ENCODE peak calls at places on chromosome 18, in four cellular contexts. One of them, this sample, is unnamed. For H3K4me1, the result is how much of the 10 kb centered on the place peaks cover.

GRCh38 chr18:51132256-51132935 is 65.1 kb downstream of the MEX3C start:
- DNase-seq in GM12878: no peak
- DNase-seq in H1: no peak
- DNase-seq in HepG2: no peak
- DNase-seq in this sample: no peak

GRCh38 chr18:79488311-79489047 is 92.7 kb downstream of the NFATC1 start:
- DNase-seq in H1: no peak
- DNase-seq in GM12878: no peak
- DNase-seq in HepG2: no peak
- DNase-seq in this sample: no peak

GRCh38 chr18:47604041-47604440 is 326.4 kb downstream of the SMAD2 start:
- DNase-seq in GM12878: no peak
- DNase-seq in HepG2: no peak
- DNase-seq in H1: no peak
- DNase-seq in this sample: no peak

GRCh38 chr18:61475931-61476330 is 142.7 kb downstream of the CDH20 start:
- DNase-seq in HepG2: no peak
- DNase-seq in H1: no peak
- DNase-seq in GM12878: no peak
- DNase-seq in this sample: no peak

GRCh38 chr18:681985-682384 is 24.5 kb downstream of the TYMS start:
- DNase-seq in HepG2: no peak
- DNase-seq in GM12878: no peak
- DNase-seq in H1: no peak
- DNase-seq in this sample: no peak

GRCh38 chr18:67362906-67363305 is 153.6 kb downstream of the DSEL start:
- DNase-seq in HepG2: no peak
- DNase-seq in H1: no peak
- DNase-seq in GM12878: no peak
- DNase-seq in this sample: no peak

GRCh38 chr18:52888014-52888413 is 548.0 kb downstream of the DCC start:
- DNase-seq in H1: no peak
- DNase-seq in HepG2: no peak
- DNase-seq in GM12878: no peak
- DNase-seq in this sample: no peak

GRCh38 chr18:55324166-55324565 is 263.8 kb downstream of the TCF4 start:
- DNase-seq in H1: no peak
- DNase-seq in GM12878: no peak
- DNase-seq in HepG2: no peak
- DNase-seq in this sample: no peak

GRCh38 chr18:62388855-62389760 is 64.0 kb downstream of the TNFRSF11A start:
- DNase-seq in HepG2: peak
- DNase-seq in GM12878: no peak
- DNase-seq in H1: no peak
- DNase-seq in this sample: no peak

GRCh38 chr18:67367540-67367939 is 149.0 kb downstream of the DSEL start:
- DNase-seq in H1: no peak
- DNase-seq in HepG2: no peak
- DNase-seq in GM12878: no peak
- DNase-seq in this sample: no peak

GRCh38 chr18:63128242-63128967 is 191.2 kb downstream of the BCL2 start:
- DNase-seq in HepG2: no peak
- DNase-seq in H1: no peak
- DNase-seq in GM12878: no peak
- DNase-seq in this sample: no peak

GRCh38 chr18:42784612-42785011 is 330.9 kb downstream of the RIT2 start:
- DNase-seq in H1: no peak
- DNase-seq in HepG2: no peak
- DNase-seq in GM12878: no peak
- DNase-seq in this sample: no peak

GRCh38 chr18:59752666-59753065 is 55.4 kb upstream of the CCBE1 start:
- DNase-seq in H1: no peak
- DNase-seq in GM12878: no peak
- DNase-seq in HepG2: no peak
- DNase-seq in this sample: no peak

GRCh38 chr18:80109676-80110078 is 615 bp downstream of the ADNP2 start:
- DNase-seq in HepG2: no peak
- DNase-seq in H1: peak
- DNase-seq in GM12878: no peak
- DNase-seq in this sample: no peak

GRCh38 chr18:66316708-66317107 is 287.2 kb downstream of the CDH19 start:
- DNase-seq in H1: no peak
- DNase-seq in GM12878: no peak
- DNase-seq in HepG2: no peak
- DNase-seq in this sample: peak

GRCh38 chr18:43486462-43486861 is 209.2 kb upstream of the SYT4 start:
- DNase-seq in GM12878: no peak
- DNase-seq in H1: peak
- DNase-seq in HepG2: no peak
- DNase-seq in this sample: peak

GRCh38 chr18:58787750-58788149 is 76.9 kb upstream of the ZNF532 start:
- DNase-seq in HepG2: no peak
- DNase-seq in GM12878: no peak
- DNase-seq in H1: no peak
- DNase-seq in this sample: no peak

GRCh38 chr18:36379426-36379984 is 82.0 kb downstream of the FHOD3 start:
- DNase-seq in GM12878: no peak
- DNase-seq in HepG2: no peak
- DNase-seq in H1: no peak
- DNase-seq in this sample: no peak

GRCh38 chr18:58098706-58099105 is 54.7 kb downstream of the NEDD4L start:
- DNase-seq in HepG2: no peak
- DNase-seq in H1: no peak
- DNase-seq in GM12878: no peak
- DNase-seq in this sample: no peak

GRCh38 chr18:37405772-37406171 is 159.8 kb downstream of the CELF4 start:
- DNase-seq in GM12878: no peak
- DNase-seq in H1: no peak
- DNase-seq in HepG2: no peak
- DNase-seq in this sample: no peak

GRCh38 chr18:48842259-48843061 is 108.3 kb downstream of the SMAD7 start:
- DNase-seq in GM12878: no peak
- DNase-seq in HepG2: no peak
- DNase-seq in H1: no peak
- DNase-seq in this sample: no peak

GRCh38 chr18:72941001-72941400 is 73.2 kb upstream of the NETO1 start:
- DNase-seq in H1: no peak
- DNase-seq in GM12878: no peak
- DNase-seq in HepG2: no peak
- DNase-seq in this sample: no peak

GRCh38 chr18:68429809-68430208 is 285.1 kb downstream of the TMX3 start:
- DNase-seq in H1: no peak
- DNase-seq in HepG2: no peak
- DNase-seq in GM12878: no peak
- DNase-seq in this sample: no peak

GRCh38 chr18:58572181-58572580 is 56.7 kb downstream of the ALPK2 start:
- DNase-seq in H1: no peak
- DNase-seq in GM12878: no peak
- DNase-seq in HepG2: no peak
- DNase-seq in this sample: no peak

DNA sequence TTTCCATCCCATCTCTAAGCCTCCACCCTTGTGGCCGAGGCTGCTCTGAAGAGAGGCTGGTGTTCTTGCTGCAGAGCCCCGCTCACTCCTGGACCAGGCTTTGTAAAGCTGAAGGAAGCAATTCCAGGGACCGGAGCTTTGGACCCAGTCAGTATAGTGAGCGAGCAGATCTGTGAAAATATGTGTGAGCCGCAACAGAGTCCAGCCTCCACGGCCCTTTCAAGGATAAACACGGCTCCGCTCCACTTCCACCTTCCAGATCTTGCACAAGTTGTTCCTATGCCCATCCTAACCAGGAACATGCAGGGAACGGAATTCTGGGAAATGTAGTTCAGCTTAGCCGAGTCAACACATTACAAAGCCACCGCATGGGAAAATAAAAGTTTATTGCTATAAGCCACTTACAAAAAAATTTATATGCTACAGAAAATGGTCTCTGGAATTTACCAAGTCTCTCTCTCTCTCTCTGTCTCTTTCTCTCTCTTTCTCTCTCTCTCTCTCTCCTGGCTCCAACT is 151.7 kb upstream of the ZNF521 start:
- DNase-seq in HepG2: peak
- DNase-seq in H1: peak
- DNase-seq in GM12878: no peak
- DNase-seq in this sample: no peak
- TF ChIP-seq SUZ12 in HepG2: no peak
- TF ChIP-seq SUZ12 in H1: no peak
- TF ChIP-seq SUZ12 in GM12878: no peak
- TF ChIP-seq SUZ12 in this sample: no peak

DNA sequence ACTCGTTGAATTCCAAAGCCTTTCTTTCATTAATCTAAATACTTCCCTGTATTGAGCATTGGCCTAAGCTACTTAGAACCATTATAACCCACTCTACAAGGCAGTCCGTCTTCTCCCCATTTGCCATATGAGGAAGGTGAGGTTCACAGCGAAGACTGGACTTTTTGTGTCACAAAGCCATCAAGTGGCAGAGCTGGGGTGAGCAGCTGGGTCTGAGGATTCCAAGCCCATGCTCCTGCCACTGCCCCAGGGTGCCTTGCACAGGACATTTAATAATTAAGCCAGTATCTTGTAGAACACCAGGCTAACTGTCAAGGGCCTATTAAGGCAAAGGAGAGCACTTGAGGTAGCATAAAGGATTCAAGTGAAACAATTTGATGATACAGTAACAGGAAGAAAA is 68.8 kb upstream of the ZNF397 start:
- DNase-seq in HepG2: peak
- DNase-seq in GM12878: no peak
- DNase-seq in H1: no peak
- DNase-seq in this sample: no peak
- H3K4me1 ChIP-seq in HepG2: half or more
- H3K4me1 ChIP-seq in GM12878: under half
- H3K4me1 ChIP-seq in H1: under half
- H3K4me1 ChIP-seq in this sample: under half

DNA sequence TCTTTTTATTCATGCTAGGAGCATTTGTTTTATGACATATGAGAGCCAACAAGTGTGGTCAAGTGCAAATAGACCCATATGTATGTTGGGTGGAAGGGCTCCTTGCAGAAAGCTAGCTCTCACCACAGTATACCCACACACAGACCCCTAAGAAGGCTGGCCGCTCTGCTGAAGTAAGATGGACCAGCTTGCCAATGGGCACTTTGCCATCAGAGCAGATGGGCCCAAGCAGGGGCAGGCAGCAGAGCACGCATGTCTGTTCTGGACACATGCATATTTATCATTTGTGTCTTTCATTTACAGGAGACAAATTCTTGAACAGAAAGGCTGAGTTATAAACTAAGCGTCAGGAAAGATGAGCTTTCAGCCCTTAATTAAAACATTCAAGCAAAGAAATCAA is 187.5 kb upstream of the DTNA start:
- DNase-seq in GM12878: no peak
- DNase-seq in HepG2: no peak
- DNase-seq in H1: no peak
- DNase-seq in this sample: no peak
- TF ChIP-seq ZNF274 in GM12878: no peak
- TF ChIP-seq ZNF274 in HepG2: no peak
- TF ChIP-seq ZNF274 in H1: no peak
- TF ChIP-seq ZNF274 in this sample: no peak

DNA sequence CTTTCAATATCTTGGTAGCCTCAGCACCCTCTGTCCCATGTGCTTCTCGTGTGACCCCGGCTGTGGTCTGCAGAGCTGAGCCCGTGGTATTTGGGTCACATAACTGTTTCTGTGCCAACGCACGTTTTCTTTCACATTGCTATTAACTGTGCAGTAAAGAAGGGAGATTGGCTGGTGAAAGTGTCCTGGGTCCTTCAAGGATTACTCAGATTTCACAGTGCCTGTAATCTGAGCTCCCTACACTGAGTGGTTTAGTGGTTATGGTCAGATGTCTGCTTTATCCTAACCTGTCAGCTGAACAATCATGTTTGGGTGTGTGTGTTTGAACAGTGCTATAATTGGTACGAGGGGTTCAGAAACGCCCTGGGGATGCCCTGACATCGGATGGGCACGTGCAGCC is 208.3 kb downstream of the VAPA start:
- DNase-seq in HepG2: no peak
- DNase-seq in GM12878: no peak
- DNase-seq in H1: no peak
- DNase-seq in this sample: no peak
- TF ChIP-seq SUZ12 in HepG2: no peak
- TF ChIP-seq SUZ12 in GM12878: no peak
- TF ChIP-seq SUZ12 in H1: no peak
- TF ChIP-seq SUZ12 in this sample: no peak

This sample was measured in NT2/D1.